ENCODE peak calls at places on chromosomes 11 and 22, in seven cellular contexts. B, H, I, K, C, J and N are unnamed samples.

GRCh38 chr11:36356201-36356600 is 60.1 kb downstream of the PRR5L start:
- ATAC-seq in J (no peak), B (peak), C (peak), I (no peak), H (no peak), K (no peak), N (no peak)

GRCh38 chr22:31130873-31131272 is 8.1 kb downstream of the INPP5J start:
- ATAC-seq in C (peak), H (no peak), B (no peak), I (no peak), J (no peak), K (no peak), N (no peak)

GRCh38 chr11:131511794-131512193 is 141.4 kb downstream of the NTM start:
- ATAC-seq in J (peak), C (peak), K (peak), I (no peak), B (peak), H (no peak), N (no peak)

GRCh38 chr22:36926721-36927435 is 13.4 kb downstream of the CSF2RB start:
- ATAC-seq in I (peak), H (no peak), B (no peak), C (no peak), J (no peak), K (no peak), N (no peak)

GRCh38 chr22:43398910-43399309 is 12.9 kb upstream of the MPPED1 start:
- ATAC-seq in B (no peak), C (no peak), K (no peak), H (no peak), I (no peak), J (no peak), N (no peak)

GRCh38 chr22:47715866-47716578 is 953.6 kb downstream of the TBC1D22A start:
- ATAC-seq in I (no peak), K (peak), J (no peak), B (no peak), C (no peak), H (no peak), N (no peak)

GRCh38 chr11:69797156-69797555 is 22.0 kb upstream of the FGF4 start:
- ATAC-seq in C (no peak), H (no peak), B (no peak), J (peak), K (peak), I (no peak), N (no peak)

GRCh38 chr11:19187880-19188279 is 13.9 kb downstream of the CSRP3 start:
- ATAC-seq in C (no peak), K (no peak), B (no peak), I (no peak), J (no peak), H (no peak), N (no peak)

GRCh38 chr11:134822930-134823329 is 410.9 kb upstream of the B3GAT1 start:
- ATAC-seq in J (no peak), I (no peak), K (no peak), H (no peak), C (no peak), B (no peak), N (no peak)

GRCh38 chr22:17997456-17997855 is 26.9 kb downstream of the MICAL3 start:
- ATAC-seq in B (no peak), C (no peak), K (no peak), H (no peak), I (no peak), J (no peak), N (no peak)

GRCh38 chr11:19664896-19665548 is 47.6 kb upstream of the NAV2 start:
- ATAC-seq in H (peak), B (no peak), J (no peak), K (no peak), C (peak), I (no peak), N (peak)

GRCh38 chr11:78080084-78080817 is 589 bp upstream of the NDUFC2 start:
- ATAC-seq in J (no peak), B (no peak), I (no peak), K (no peak), H (no peak), C (no peak), N (peak)

GRCh38 chr11:127381247-127381646 is 380.7 kb upstream of the KIRREL3 start:
- ATAC-seq in B (no peak), I (no peak), K (no peak), H (no peak), J (no peak), C (no peak), N (no peak)

GRCh38 chr22:43343262-43343988 is at the start of gene SCUBE1:
- ATAC-seq in B (peak), I (peak), H (peak), C (peak), J (peak), K (peak), N (peak)

GRCh38 chr11:12744831-12745502 is 70.7 kb downstream of the TEAD1 start:
- ATAC-seq in B (no peak), H (no peak), I (no peak), C (peak), J (no peak), K (no peak), N (peak)

GRCh38 chr22:50729391-50730012 is 8.5 kb upstream of the ACR start:
- ATAC-seq in C (no peak), K (no peak), B (no peak), J (no peak), I (no peak), H (no peak), N (no peak)